ENCODE peak calls at places on chromosomes 3 and 15, in six cellular contexts. H, I, G, O, W and T are unnamed samples.

GRCh38 chr3:169091196-169091595 is 572.3 kb downstream of the MECOM start:
- DNase-seq in H (peak; percentile 76), I (no peak), G (no peak), O (no peak), W (no peak), T (no peak)

GRCh38 chr3:169992156-169992555 is 25.5 kb downstream of the SEC62 start:
- DNase-seq in H (no peak), I (no peak), G (no peak), O (no peak), W (no peak), T (no peak)

GRCh38 chr3:30319713-30320112 is 286.7 kb upstream of the TGFBR2 start:
- DNase-seq in H (peak; percentile 57), I (peak; percentile 73), G (peak; percentile 71), O (peak; percentile 71), W (peak; percentile 8), T (no peak)

GRCh38 chr15:66780172-66780972 is 78.3 kb downstream of the SMAD6 start:
- DNase-seq in H (peak; percentile 93), I (no peak), G (peak; percentile 44), O (no peak), W (no peak), T (no peak)

GRCh38 chr3:10389341-10389740 is 68.4 kb upstream of the SEC13 start:
- DNase-seq in H (no peak), I (no peak), G (no peak), O (no peak), W (no peak), T (no peak)

GRCh38 chr15:98369081-98369716 is 279.1 kb upstream of the IGF1R start:
- DNase-seq in H (no peak), I (no peak), G (no peak), O (no peak), W (no peak), T (no peak)

GRCh38 chr3:132543016-132543739 is 53.9 kb upstream of the ACKR4 start:
- DNase-seq in H (peak; percentile 97), I (peak; percentile 19), G (peak; percentile 28), O (peak; percentile 53), W (no peak), T (peak; percentile 7)

GRCh38 chr3:108477511-108478147 is 32.8 kb downstream of the MYH15 start:
- DNase-seq in H (peak; percentile 72), I (peak; percentile 72), G (peak; percentile 72), O (peak; percentile 52), W (peak; percentile 38), T (peak; percentile 12)

GRCh38 chr3:183576487-183577107 is 21.1 kb upstream of the KLHL6 start:
- DNase-seq in H (no peak), I (no peak), G (no peak), O (no peak), W (no peak), T (no peak)

GRCh38 chr3:138971766-138972320 is 24.8 kb downstream of the FOXL2NB start:
- DNase-seq in H (no peak), I (no peak), G (no peak), O (no peak), W (no peak), T (no peak)

GRCh38 chr3:64530434-64531049 is 157.3 kb downstream of the ADAMTS9 start:
- DNase-seq in H (peak; percentile 50), I (peak; percentile 21), G (peak; percentile 16), O (peak; percentile 18), W (peak; percentile 49), T (no peak)

GRCh38 chr3:127418560-127419099 is 130.8 kb upstream of the PRR20G start:
- DNase-seq in H (no peak), I (no peak), G (no peak), O (no peak), W (no peak), T (no peak)

GRCh38 chr3:138423316-138423715 is 11.1 kb upstream of the ESYT3 start:
- DNase-seq in H (no peak), I (no peak), G (no peak), O (no peak), W (no peak), T (no peak)

GRCh38 chr3:114217266-114217665 is 20.1 kb downstream of the ZNF80 start:
- DNase-seq in H (no peak), I (no peak), G (no peak), O (no peak), W (no peak), T (no peak)

GRCh38 chr3:107432013-107432515 is 54.8 kb downstream of the CCDC54 start:
- DNase-seq in H (peak; percentile 10), I (no peak), G (peak; percentile 8), O (no peak), W (peak; percentile 56), T (no peak)

GRCh38 chr3:191492601-191493000 is 31.6 kb downstream of the PYDC2 start:
- DNase-seq in H (peak; percentile 0), I (no peak), G (no peak), O (no peak), W (no peak), T (no peak)

GRCh38 chr3:116201032-116201690 is 244.1 kb downstream of the LSAMP start:
- DNase-seq in H (no peak), I (no peak), G (no peak), O (no peak), W (no peak), T (no peak)

GRCh38 chr3:181868576-181868975 is 156.9 kb downstream of the SOX2 start:
- DNase-seq in H (no peak), I (peak; percentile 4), G (no peak), O (no peak), W (no peak), T (no peak)

GRCh38 chr3:173826901-173827609 is 429.5 kb downstream of the NLGN1 start:
- DNase-seq in H (peak; percentile 66), I (no peak), G (no peak), O (no peak), W (no peak), T (no peak)

GRCh38 chr3:99950921-99951320 is 133.3 kb downstream of the CMSS1 start:
- DNase-seq in H (no peak), I (no peak), G (no peak), O (no peak), W (no peak), T (no peak)

DNA sequence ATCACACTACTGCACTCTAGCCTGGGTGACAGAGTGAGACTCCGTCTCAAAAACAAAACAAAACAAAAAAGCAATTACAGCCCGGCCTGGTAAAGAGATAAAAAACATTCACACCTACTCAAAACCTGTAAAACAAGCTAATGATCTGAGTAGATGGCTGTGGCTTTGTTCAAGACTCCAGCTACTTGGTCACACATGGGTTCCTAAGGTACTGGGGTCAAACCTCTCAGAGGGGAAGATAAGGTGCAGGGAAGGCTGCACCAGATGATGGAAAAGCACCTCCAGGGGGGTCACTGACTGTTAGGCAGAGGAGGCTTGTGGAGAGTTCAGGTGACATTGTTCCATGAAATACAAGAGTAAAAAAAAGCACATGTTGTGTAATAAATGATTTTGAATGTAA is 450.2 kb upstream of the WNT5A start:
- DNase-seq in H (no peak), I (no peak), G (no peak), O (no peak), W (no peak), T (no peak)
- TF ChIP-seq RAD21 in H (no peak), I (no peak), G (no peak), O (no peak), W (no peak), T (no peak)

GRCh38 chr3:112980080-112980479 is 5.2 kb upstream of the CD200R1 start:
- DNase-seq in H (peak; percentile 11), I (no peak), G (no peak), O (peak; percentile 25), W (no peak), T (no peak)

GRCh38 chr3:112976001-112976400 is 1.1 kb upstream of the CD200R1 start:
- DNase-seq in H (no peak), I (no peak), G (no peak), O (no peak), W (no peak), T (no peak)

GRCh38 chr3:112982710-112983109 is 7.8 kb upstream of the CD200R1 start:
- DNase-seq in H (no peak), I (no peak), G (no peak), O (no peak), W (no peak), T (no peak)

GRCh38 chr3:112976953-112977352 is 2.0 kb upstream of the CD200R1 start:
- DNase-seq in H (no peak), I (no peak), G (no peak), O (no peak), W (no peak), T (no peak)

DNA sequence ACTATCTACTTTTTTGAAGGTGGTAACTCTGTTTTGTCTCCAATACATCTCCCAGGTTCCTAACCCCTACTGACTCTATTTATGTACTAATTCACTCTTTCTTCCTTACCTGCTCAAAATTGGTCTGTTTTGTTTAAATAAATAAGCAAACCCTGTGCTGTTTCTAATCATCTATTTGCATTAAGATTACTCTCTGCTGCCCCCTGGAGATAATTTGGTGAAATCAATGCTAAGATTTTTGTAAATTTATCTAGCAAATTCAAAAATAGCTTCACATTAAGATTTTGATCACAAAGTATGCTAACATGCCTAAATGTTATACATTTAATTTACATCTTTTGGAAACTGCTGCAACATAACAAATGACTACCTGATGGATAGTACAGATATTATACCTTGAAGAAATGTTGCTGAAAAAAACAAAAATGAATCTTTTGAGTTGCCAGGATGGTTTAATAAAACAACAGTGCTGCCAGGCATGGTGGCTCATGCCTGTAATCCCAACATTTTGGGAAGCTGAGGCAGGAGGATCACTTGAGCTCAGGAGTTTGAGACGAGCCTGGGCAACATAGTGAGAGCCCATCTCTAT is 4.4 kb upstream of the CD200R1 start:
- DNase-seq in H (peak; percentile 39), I (peak; percentile 13), G (peak; percentile 42), O (peak; percentile 14), W (peak; percentile 16), T (no peak)
- TF ChIP-seq RAD21 in H (peak; percentile 61), I (peak; percentile 69), G (peak; percentile 74), O (no peak), W (peak; percentile 77), T (peak; percentile 74)

GRCh38 chr3:186314896-186315295 is 47.1 kb downstream of the DGKG start:
- DNase-seq in H (no peak), I (no peak), G (no peak), O (no peak), W (no peak), T (no peak)
- TF ChIP-seq RAD21 in H (no peak), I (no peak), G (no peak), O (no peak), W (no peak), T (no peak)

GRCh38 chr15:39341238-39341637 is 239.6 kb upstream of the THBS1 start:
- DNase-seq in H (no peak), I (no peak), G (no peak), O (no peak), W (no peak), T (no peak)
- TF ChIP-seq RAD21 in H (no peak), I (no peak), G (no peak), O (no peak), W (no peak), T (no peak)

DNA sequence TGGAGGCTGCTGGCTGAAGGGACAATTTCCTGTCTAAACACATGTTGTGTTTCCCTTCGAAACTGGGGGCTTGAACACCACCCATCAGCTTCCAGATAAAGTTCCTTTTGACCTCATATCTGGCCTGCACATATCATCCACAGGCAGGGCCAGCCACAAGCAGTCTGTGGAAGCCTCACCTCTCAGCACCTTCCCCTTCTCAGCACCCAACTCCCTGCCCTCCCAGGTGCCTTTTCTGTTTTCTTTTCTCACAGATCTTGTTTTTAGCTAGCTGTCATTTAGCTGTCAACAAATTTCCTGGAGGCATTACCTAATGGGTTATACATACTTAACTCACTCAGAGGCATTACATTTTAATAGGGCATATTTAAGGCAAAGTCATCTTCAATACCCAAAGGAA is 93.9 kb downstream of the SEMA6D start:
- DNase-seq in H (no peak), I (no peak), G (no peak), O (no peak), W (no peak), T (no peak)
- TF ChIP-seq RAD21 in H (no peak), I (no peak), G (no peak), O (no peak), W (no peak), T (no peak)